ENCODE peak calls at places on chromosomes 4 and X, in nine cellular contexts. W is mesenchymal stem cell; A is AG04449; H is astrocyte of the spinal cord; Y is aorta; O is esophagus muscularis mucosa; J is stimulated activated naive CD8-positive, alpha-beta T cell treated with anti-CD3 and anti-CD28 coated beads, Interleukin-15, amount 100 ng/mL, for 72 hours; F is NCI-H1092 treated with DMSO at 0.1 percent for 48 hours; L is hepatic stellate cell. I is an unnamed sample.

GRCh38 chr4:2793578-2793919 is 664 bp downstream of the SH3BP2 start:
- DNase-seq in A (no peak), J (peak; percentile 49), L (peak; percentile 78), H (no peak), O (no peak), Y (peak; percentile 79), W (peak; percentile 72), F (no peak), I (no peak)

GRCh38 chr4:20403846-20404245 is 152.1 kb downstream of the SLIT2 start:
- DNase-seq in H (no peak), W (no peak), F (no peak), Y (no peak), L (no peak), A (no peak), O (no peak), J (no peak), I (no peak)

GRCh38 chr4:26105815-26106699 is 192.0 kb downstream of the SMIM20 start:
- DNase-seq in J (no peak), L (no peak), F (no peak), H (peak; percentile 62), Y (no peak), W (peak; percentile 65), A (no peak), O (peak; percentile 53), I (no peak)

GRCh38 chr4:148998719-148999118 is 556.5 kb upstream of the NR3C2 start:
- DNase-seq in W (peak; percentile 1), F (no peak), L (no peak), Y (no peak), A (no peak), O (no peak), H (peak; percentile 3), J (no peak), I (no peak)

GRCh38 chr4:185346975-185347601 is 48.6 kb downstream of the LRP2BP start:
- DNase-seq in L (no peak), A (peak; percentile 46), Y (no peak), J (no peak), W (peak; percentile 66), H (peak; percentile 35), F (no peak), O (no peak), I (no peak)

GRCh38 chr4:173370130-173370476 is 651 bp upstream of the SAP30 start:
- DNase-seq in A (no peak), J (no peak), F (no peak), Y (peak; percentile 84), L (peak; percentile 34), W (no peak), O (peak; percentile 96), H (no peak), I (no peak)

GRCh38 chr4:57154191-57154590 is 44.0 kb upstream of the IGFBP7 start:
- DNase-seq in L (no peak), O (peak; percentile 42), Y (no peak), F (no peak), A (no peak), J (no peak), W (peak; percentile 65), H (no peak), I (no peak)

GRCh38 chrX:48626401-48627298 is 29.4 kb downstream of the WDR13 start:
- DNase-seq in A (no peak), W (peak; percentile 24), J (no peak), H (no peak), Y (no peak), O (no peak), L (no peak), F (no peak), I (no peak)

GRCh38 chr4:48127882-48128394 is 6.1 kb downstream of the TXK start:
- DNase-seq in Y (peak; percentile 68), H (peak; percentile 98), A (peak; percentile 92), F (peak; percentile 24), O (no peak), W (peak; percentile 86), L (peak; percentile 74), J (peak; percentile 92), I (peak; percentile 24)

GRCh38 chrX:129663171-129663570 is 8.4 kb upstream of the APLN start:
- DNase-seq in F (no peak), L (peak; percentile 61), J (no peak), O (no peak), Y (no peak), A (peak; percentile 12), W (peak; percentile 67), H (peak; percentile 37), I (no peak)

GRCh38 chr4:98577956-98578355 is 80.5 kb downstream of the TSPAN5 start:
- DNase-seq in H (no peak), J (no peak), W (no peak), L (no peak), O (peak; percentile 10), A (no peak), F (no peak), Y (no peak), I (no peak)

GRCh38 chr4:176653406-176654220 is 139.1 kb downstream of the VEGFC start:
- DNase-seq in F (no peak), Y (no peak), L (no peak), A (no peak), O (no peak), J (no peak), W (peak; percentile 10), H (no peak), I (no peak)

GRCh38 chr4:151524610-151525009 is 115.6 kb downstream of the FHIP1A start:
- DNase-seq in F (no peak), H (no peak), W (no peak), O (no peak), Y (no peak), L (no peak), J (no peak), A (no peak), I (no peak)

GRCh38 chr4:165600959-165601674 is 222.3 kb downstream of the CPE start:
- DNase-seq in Y (no peak), L (no peak), W (no peak), O (no peak), A (no peak), J (no peak), H (no peak), F (no peak), I (no peak)

GRCh38 chr4:162865102-162865501 is 301.6 kb downstream of the NAF1 start:
- DNase-seq in W (no peak), A (no peak), J (no peak), Y (no peak), O (no peak), H (no peak), F (no peak), L (no peak), I (no peak)

GRCh38 chr4:36719425-36719824 is 438.0 kb downstream of the DTHD1 start:
- DNase-seq in W (no peak), F (no peak), O (no peak), J (no peak), L (no peak), Y (no peak), H (no peak), A (no peak), I (no peak)

GRCh38 chrX:130414800-130415199 is 13.0 kb downstream of the RBMX2 start:
- DNase-seq in H (no peak), J (no peak), O (no peak), W (no peak), A (no peak), L (no peak), F (no peak), Y (no peak), I (no peak)

GRCh38 chrX:153704021-153704526 is 16.3 kb downstream of the SLC6A8 start:
- DNase-seq in L (no peak), O (no peak), H (no peak), F (no peak), Y (no peak), W (no peak), A (no peak), J (no peak), I (no peak)

GRCh38 chr4:9870165-9870564 is 88.7 kb downstream of the DRD5 start:
- DNase-seq in Y (no peak), A (no peak), J (no peak), H (no peak), O (no peak), L (no peak), W (no peak), F (no peak), I (no peak)

GRCh38 chr4:601612-602558 is 23.5 kb upstream of the PDE6B start:
- DNase-seq in Y (no peak), F (no peak), J (no peak), W (no peak), O (no peak), L (no peak), A (no peak), H (no peak), I (no peak)